ENCODE peak calls at places on chromosomes 13 and 19, in seven cellular contexts. W is EH; Z is activated naive CD4-positive, alpha-beta T cell treated with anti-CD3 and anti-CD28 coated beads for 36 hours; M is AG04450; N is lower leg skin; Q is naive thymus-derived CD8-positive, alpha-beta T cell; D is stimulated activated CD8-positive, alpha-beta memory T cell treated with anti-CD3 and anti-CD28 coated beads, Interleukin-2, amount 100 ng/mL, for 48 hours. J is an unnamed sample.

GRCh38 chr13:21297452-21297851 is 121.0 kb downstream of the MRPL57 start:
- DNase-seq in W (peak), Z (no peak), M (no peak), N (no peak), Q (no peak), D (no peak), J (peak)

GRCh38 chr19:1046117-1046626 is 6.3 kb downstream of the ABCA7 start:
- DNase-seq in W (no peak), Z (no peak), M (no peak), N (no peak), Q (no peak), D (no peak), J (no peak)

GRCh38 chr13:101115762-101116161 is 300.5 kb downstream of the NALCN start:
- DNase-seq in W (peak), Z (no peak), M (no peak), N (no peak), Q (no peak), D (no peak), J (no peak)

GRCh38 chr13:29925457-29925856 is 75.0 kb upstream of the UBL3 start:
- DNase-seq in W (peak), Z (no peak), M (no peak), N (peak), Q (no peak), D (no peak), J (no peak)

GRCh38 chr19:30374791-30375650 is 2.8 kb downstream of the ZNF536 start:
- DNase-seq in W (no peak), Z (no peak), M (no peak), N (peak), Q (no peak), D (no peak), J (no peak)

GRCh38 chr19:47514151-47514868 is 553 bp downstream of the NAPA start:
- DNase-seq in W (peak), Z (peak), M (no peak), N (peak), Q (no peak), D (no peak), J (no peak)

GRCh38 chr19:17234911-17235617 is 9.0 kb downstream of the OCEL1 start:
- DNase-seq in W (peak), Z (peak), M (no peak), N (no peak), Q (peak), D (peak), J (no peak)

GRCh38 chr13:40259899-40260298 is 406.5 kb downstream of the FOXO1 start:
- DNase-seq in W (no peak), Z (no peak), M (no peak), N (no peak), Q (no peak), D (no peak), J (no peak)

GRCh38 chr13:108342369-108343289 is 73.1 kb downstream of the TNFSF13B start:
- DNase-seq in W (peak), Z (peak), M (peak), N (no peak), Q (no peak), D (no peak), J (peak)

GRCh38 chr13:85148009-85148408 is 651.2 kb downstream of the SLITRK6 start:
- DNase-seq in W (no peak), Z (no peak), M (no peak), N (no peak), Q (no peak), D (no peak), J (peak)

GRCh38 chr13:97004096-97004876 is 10.0 kb upstream of the OXGR1 start:
- DNase-seq in W (peak), Z (no peak), M (peak), N (no peak), Q (no peak), D (no peak), J (no peak)

GRCh38 chr19:40332669-40333068 is 15.5 kb downstream of the C19orf47 start:
- DNase-seq in W (no peak), Z (no peak), M (no peak), N (no peak), Q (no peak), D (no peak), J (no peak)

GRCh38 chr19:44521370-44521769 is 8.1 kb downstream of the CEACAM20 start:
- DNase-seq in W (no peak), Z (no peak), M (no peak), N (no peak), Q (no peak), D (no peak), J (no peak)

GRCh38 chr13:106010836-106011235 is 524.6 kb downstream of the EFNB2 start:
- DNase-seq in W (no peak), Z (no peak), M (no peak), N (no peak), Q (no peak), D (no peak), J (no peak)

GRCh38 chr13:111099292-111099691 is 15.8 kb upstream of the ARHGEF7 start:
- DNase-seq in W (no peak), Z (no peak), M (no peak), N (no peak), Q (no peak), D (no peak), J (no peak)

GRCh38 chr19:47075941-47076340 is 27.5 kb upstream of the TMEM160 start:
- DNase-seq in W (no peak), Z (no peak), M (no peak), N (no peak), Q (no peak), D (no peak), J (no peak)

GRCh38 chr13:98420560-98421175 is 156.2 kb downstream of the STK24 start:
- DNase-seq in W (no peak), Z (no peak), M (no peak), N (peak), Q (no peak), D (no peak), J (no peak)

GRCh38 chr19:18300930-18301717 is 19.7 kb upstream of the JUND start:
- DNase-seq in W (peak), Z (no peak), M (no peak), N (peak), Q (no peak), D (no peak), J (no peak)